ENCODE peak calls at places on chromosomes 3 and 15, in nine cellular contexts. U, E, T, B, S, N, Z, I and A are unnamed samples. For H3K4me1, the result is how much of the 10 kb centered on the place peaks cover.

GRCh38 chr15:89770041-89770440 is 6.1 kb upstream of the MESP2 start:
- DNase-seq in U (no peak), E (no peak), T (peak), B (no peak), S (no peak), N (no peak), Z (no peak), I (no peak), A (no peak)

GRCh38 chr15:69876556-69876955 is 221.2 kb downstream of the TLE3 start:
- DNase-seq in U (no peak), E (no peak), T (no peak), B (no peak), S (no peak), N (no peak), Z (no peak), I (no peak), A (no peak)

GRCh38 chr3:86865506-86865905 is 125.4 kb downstream of the VGLL3 start:
- DNase-seq in U (no peak), E (no peak), T (peak), B (no peak), S (no peak), N (no peak), Z (no peak), I (no peak), A (no peak)

GRCh38 chr3:141388823-141389617 is 20.7 kb downstream of the ZBTB38 start:
- DNase-seq in U (no peak), E (no peak), T (no peak), B (no peak), S (no peak), N (no peak), Z (no peak), I (no peak), A (no peak)

GRCh38 chr3:61168286-61168685 is 83.0 kb downstream of the FHIT start:
- DNase-seq in U (no peak), E (no peak), T (no peak), B (no peak), S (no peak), N (no peak), Z (no peak), I (no peak), A (no peak)

GRCh38 chr3:52838561-52839267 is 3.9 kb upstream of the MUSTN1 start:
- DNase-seq in U (no peak), E (no peak), T (no peak), B (no peak), S (no peak), N (no peak), Z (no peak), I (peak), A (no peak)

GRCh38 chr3:191894406-191894805 is 433.4 kb downstream of the PYDC2 start:
- DNase-seq in U (no peak), E (no peak), T (no peak), B (no peak), S (no peak), N (no peak), Z (no peak), I (no peak), A (no peak)

GRCh38 chr3:9732080-9732752 is 681 bp downstream of the BRPF1 start:
- DNase-seq in U (no peak), E (no peak), T (no peak), B (no peak), S (peak), N (peak), Z (no peak), I (peak), A (no peak)

GRCh38 chr3:11698326-11699082 is 54.8 kb upstream of the VGLL4 start:
- DNase-seq in U (no peak), E (no peak), T (peak), B (no peak), S (no peak), N (no peak), Z (no peak), I (no peak), A (no peak)

GRCh38 chr3:126711361-126711760 is 7.3 kb downstream of the CHCHD6 start:
- DNase-seq in U (no peak), E (no peak), T (peak), B (no peak), S (no peak), N (no peak), Z (no peak), I (no peak), A (no peak)

GRCh38 chr15:40941528-40942336 is 11.5 kb upstream of the CHAC1 start:
- DNase-seq in U (no peak), E (peak), T (peak), B (peak), S (peak), N (peak), Z (peak), I (peak), A (no peak)

DNA sequence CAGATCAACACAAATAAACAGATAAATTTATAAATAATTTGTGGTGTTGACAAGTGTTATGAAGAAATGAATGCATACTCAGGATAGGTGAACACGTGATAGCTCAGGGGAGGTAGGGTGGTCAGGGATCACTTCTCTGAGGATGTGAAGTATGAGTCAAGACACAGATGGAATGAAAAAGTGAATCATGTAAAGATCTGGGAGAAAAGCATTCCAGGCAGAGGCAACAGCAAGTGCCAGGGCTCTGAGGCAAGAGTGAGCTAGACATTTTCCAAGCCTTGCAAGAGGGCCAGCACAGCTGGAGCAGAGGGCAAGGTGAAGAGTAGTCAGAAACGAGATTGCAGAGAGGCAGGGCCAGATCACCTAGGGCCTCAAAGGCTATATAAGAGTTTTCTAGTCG is 177.8 kb downstream of the WNT5A start:
- DNase-seq in U (no peak), E (no peak), T (peak), B (no peak), S (no peak), N (no peak), Z (no peak), I (no peak), A (no peak)
- H3K4me1 ChIP-seq in U (under half), E (under half), T (under half), B (under half), S (under half), N (under half), Z (under half), I (under half), A (under half)

GRCh38 chr3:48504051-48504946 is at the start of gene SHISA5:
- DNase-seq in U (no peak), E (peak), T (peak), B (peak), S (peak), N (peak), Z (peak), I (peak), A (no peak)
- TF ChIP-seq POLR2A in U (no peak), E (peak), T (no peak), B (peak), S (peak), N (no peak), Z (peak), I (no peak), A (peak)

DNA sequence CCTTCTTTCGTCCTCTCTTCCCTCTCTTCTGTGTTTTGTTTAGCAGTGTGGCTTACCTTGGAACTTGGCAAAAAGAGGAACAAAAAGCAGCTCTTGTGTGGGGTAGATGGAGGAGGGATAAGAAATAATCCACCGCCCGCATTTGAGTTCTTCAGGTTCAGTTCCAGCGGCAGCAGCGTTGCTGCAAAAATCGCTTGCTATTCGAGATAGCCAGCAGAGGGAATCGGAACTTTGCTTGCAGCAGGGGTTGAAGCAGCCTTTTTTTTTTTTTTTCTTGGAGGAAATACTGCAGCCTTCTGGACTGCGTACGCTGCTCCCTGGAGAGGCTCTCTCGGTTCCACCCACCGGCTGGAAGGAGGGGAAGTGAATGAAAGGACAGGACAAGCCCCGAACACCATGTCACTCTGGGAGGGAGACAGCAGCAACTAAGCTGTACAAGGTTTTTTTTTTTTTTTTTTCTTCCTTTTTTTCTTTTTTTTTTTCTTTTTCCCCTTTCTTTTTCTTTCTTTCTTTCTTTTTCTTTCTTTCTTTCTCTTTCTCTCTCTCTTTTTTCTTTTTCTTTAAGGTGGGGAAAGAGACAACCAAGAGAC is at the start of gene RBMS3:
- DNase-seq in U (peak), E (peak), T (peak), B (peak), S (peak), N (peak), Z (peak), I (peak), A (no peak)
- TF ChIP-seq CTCF in U (peak), E (peak), T (peak), B (peak), S (peak), N (peak), Z (peak), I (peak), A (peak)

GRCh38 chr3:23646201-23646955 is 159.4 kb upstream of the UBE2E1 start:
- DNase-seq in U (no peak), E (no peak), T (no peak), B (no peak), S (no peak), N (peak), Z (no peak), I (no peak), A (no peak)
- H3K4me1 ChIP-seq in U (under half), E (under half), T (under half), B (under half), S (under half), N (under half), Z (under half), I (under half), A (half or more)

GRCh38 chr3:113825090-113825489 is 13.5 kb upstream of the GRAMD1C start:
- DNase-seq in U (no peak), E (no peak), T (peak), B (peak), S (no peak), N (no peak), Z (no peak), I (no peak), A (no peak)
- TF ChIP-seq POLR2A in U (no peak), E (no peak), T (no peak), B (no peak), S (no peak), N (no peak), Z (no peak), I (no peak), A (no peak)